ENCODE peak calls at places on chromosome 21, in eight cellular contexts. E is breast epithelium, Z is esophagus muscularis mucosa, D is stomach, K is uterus, U is GM12878, B is Peyer's patch, P is adrenal gland. W is an unnamed sample.
A peak's percentile ranks its signal among the peaks of the same experiment; 100 is the strongest.

GRCh38 chr21:32516729-32517649 is 68.3 kb downstream of the TCP10L start:
- DNase-seq in E (no peak), Z (no peak), D (no peak), K (peak; percentile 41), U (no peak), B (no peak), P (peak; percentile 51), W (no peak)

GRCh38 chr21:19553930-19554615 is 1150.5 kb upstream of the TMPRSS15 start:
- DNase-seq in E (no peak), Z (no peak), D (no peak), K (no peak), U (no peak), B (no peak), P (no peak), W (no peak)

GRCh38 chr21:34669149-34669879 is 520 bp downstream of the CLIC6 start:
- DNase-seq in E (no peak), Z (no peak), D (peak; percentile 54), K (no peak), U (no peak), B (no peak), P (no peak), W (peak; percentile 27)

GRCh38 chr21:9837946-9838801 is 683.2 kb upstream of the TPTE start:
- DNase-seq in E (no peak), Z (peak; percentile 92), D (no peak), K (no peak), U (no peak), B (no peak), P (no peak), W (no peak)

GRCh38 chr21:31173881-31174555 is 135.7 kb upstream of the KRTAP19-8 start:
- DNase-seq in E (no peak), Z (no peak), D (peak; percentile 38), K (peak; percentile 55), U (no peak), B (peak; percentile 32), P (peak; percentile 30), W (no peak)

GRCh38 chr21:34845521-34846213 is 176.9 kb downstream of the CLIC6 start:
- DNase-seq in E (peak; percentile 92), Z (no peak), D (peak; percentile 82), K (no peak), U (peak; percentile 60), B (no peak), P (no peak), W (no peak)

GRCh38 chr21:39556176-39556575 is 56.6 kb upstream of the B3GALT5 start:
- DNase-seq in E (peak; percentile 50), Z (no peak), D (no peak), K (no peak), U (no peak), B (no peak), P (no peak), W (peak; percentile 39)

GRCh38 chr21:14215971-14216621 is at the start of gene RBM11:
- DNase-seq in E (peak; percentile 63), Z (no peak), D (peak; percentile 81), K (peak; percentile 75), U (no peak), B (peak; percentile 82), P (peak; percentile 73), W (peak; percentile 86)

GRCh38 chr21:29256125-29256895 is 42.4 kb upstream of the BACH1 start:
- DNase-seq in E (no peak), Z (no peak), D (no peak), K (no peak), U (no peak), B (no peak), P (no peak), W (no peak)

GRCh38 chr21:46118305-46118870 is 20.5 kb downstream of the COL6A2 start:
- DNase-seq in E (no peak), Z (no peak), D (no peak), K (peak; percentile 15), U (no peak), B (no peak), P (peak; percentile 5), W (peak; percentile 0)

GRCh38 chr21:36686955-36687354 is 12.0 kb upstream of the SIM2 start:
- DNase-seq in E (no peak), Z (no peak), D (no peak), K (no peak), U (no peak), B (no peak), P (no peak), W (no peak)

GRCh38 chr21:28256420-28256831 is 736.3 kb downstream of the LTN1 start:
- DNase-seq in E (no peak), Z (no peak), D (no peak), K (no peak), U (no peak), B (no peak), P (no peak), W (no peak)

GRCh38 chr21:46598563-46599250 is 6.2 kb downstream of the S100B start:
- DNase-seq in E (no peak), Z (no peak), D (no peak), K (no peak), U (no peak), B (no peak), P (no peak), W (no peak)

GRCh38 chr21:31538821-31539220 is 120.7 kb upstream of the SOD1 start:
- DNase-seq in E (no peak), Z (no peak), D (no peak), K (no peak), U (no peak), B (no peak), P (no peak), W (no peak)

GRCh38 chr21:34952701-34953100 is 96.4 kb downstream of the RUNX1 start:
- DNase-seq in E (no peak), Z (no peak), D (no peak), K (no peak), U (no peak), B (no peak), P (no peak), W (no peak)

GRCh38 chr21:23398726-23399125 is 2208.6 kb downstream of the MRPL39 start:
- DNase-seq in E (no peak), Z (no peak), D (no peak), K (no peak), U (no peak), B (no peak), P (no peak), W (no peak)

GRCh38 chr21:29237110-29238051 is 61.3 kb upstream of the BACH1 start:
- DNase-seq in E (peak; percentile 65), Z (no peak), D (no peak), K (no peak), U (no peak), B (no peak), P (no peak), W (peak; percentile 22)

GRCh38 chr21:32427958-32428623 is 15.6 kb downstream of the EVA1C start:
- DNase-seq in E (no peak), Z (no peak), D (no peak), K (no peak), U (no peak), B (no peak), P (no peak), W (no peak)

GRCh38 chr21:46301759-46302158 is 15.6 kb downstream of the YBEY start:
- DNase-seq in E (no peak), Z (no peak), D (no peak), K (no peak), U (no peak), B (no peak), P (no peak), W (no peak)

GRCh38 chr21:18384771-18385170 is 18.8 kb downstream of the TMPRSS15 start:
- DNase-seq in E (no peak), Z (no peak), D (no peak), K (no peak), U (no peak), B (no peak), P (no peak), W (no peak)

GRCh38 chr21:25790122-25790951 is 55.6 kb downstream of the GABPA start:
- DNase-seq in E (no peak), Z (no peak), D (no peak), K (no peak), U (no peak), B (no peak), P (peak; percentile 18), W (no peak)

GRCh38 chr21:31888936-31889371 is 16.1 kb downstream of the HUNK start:
- DNase-seq in E (peak; percentile 56), Z (no peak), D (no peak), K (no peak), U (no peak), B (no peak), P (no peak), W (peak; percentile 48)

GRCh38 chr21:41043008-41043407 is 125.0 kb upstream of the BACE2 start:
- DNase-seq in E (no peak), Z (no peak), D (no peak), K (no peak), U (no peak), B (no peak), P (no peak), W (no peak)

GRCh38 chr21:39669485-39669884 is 56.7 kb downstream of the B3GALT5 start:
- DNase-seq in E (no peak), Z (no peak), D (no peak), K (no peak), U (no peak), B (no peak), P (no peak), W (no peak)

GRCh38 chr21:16198546-16198945 is 468.8 kb downstream of the USP25 start:
- DNase-seq in E (no peak), Z (no peak), D (no peak), K (no peak), U (no peak), B (no peak), P (no peak), W (no peak)

GRCh38 chr21:43832648-43833047 is 32.4 kb upstream of the AGPAT3 start:
- DNase-seq in E (no peak), Z (no peak), D (no peak), K (no peak), U (no peak), B (no peak), P (no peak), W (no peak)

GRCh38 chr21:15058718-15059316 is 6.0 kb downstream of the NRIP1 start:
- DNase-seq in E (no peak), Z (no peak), D (no peak), K (no peak), U (no peak), B (no peak), P (no peak), W (no peak)

GRCh38 chr21:37827878-37828277 is 88.4 kb downstream of the KCNJ6 start:
- DNase-seq in E (no peak), Z (no peak), D (no peak), K (no peak), U (no peak), B (no peak), P (no peak), W (no peak)
- TF ChIP-seq POLR2A in E (no peak), Z (no peak), D (no peak), K (no peak), U (no peak), B (no peak), P (no peak), W (no peak)

GRCh38 chr21:33654412-33654811 is 12.1 kb downstream of the ITSN1 start:
- DNase-seq in E (no peak), Z (no peak), D (no peak), K (no peak), U (no peak), B (no peak), P (no peak), W (no peak)
- H3K4me1 ChIP-seq in E (no peaks in the 10 kb centered on the region), Z (peaks cover 28% of the 10 kb centered on the region), D (peaks cover 61% of the 10 kb centered on the region), K (no peaks in the 10 kb centered on the region), U (no peaks in the 10 kb centered on the region), B (no peaks in the 10 kb centered on the region), P (peaks cover 50% of the 10 kb centered on the region), W (peaks cover 22% of the 10 kb centered on the region)

GRCh38 chr21:42316891-42317290 is 1.7 kb upstream of the TFF3 start:
- DNase-seq in E (no peak), Z (no peak), D (no peak), K (peak; percentile 6), U (no peak), B (no peak), P (no peak), W (no peak)
- H3K36me3 ChIP-seq in E (no peaks in the 10 kb centered on the region), Z (no peaks in the 10 kb centered on the region), D (no peaks in the 10 kb centered on the region), K (no peaks in the 10 kb centered on the region), U (no peaks in the 10 kb centered on the region), B (no peaks in the 10 kb centered on the region), P (no peaks in the 10 kb centered on the region), W (peaks cover under 1% of the 10 kb centered on the region)

GRCh38 chr21:45118099-45118498 is 43.7 kb downstream of the ADARB1 start:
- DNase-seq in E (no peak), Z (no peak), D (no peak), K (no peak), U (no peak), B (no peak), P (no peak), W (no peak)
- TF ChIP-seq POLR2A in E (no peak), Z (no peak), D (no peak), K (no peak), U (no peak), B (no peak), P (no peak), W (no peak)

W was measured in thyroid gland.